ENCODE peak calls at places on chromosomes 5 and 9, in four cellular contexts. Y is HuH-7.5; R is activated CD8-positive, alpha-beta memory T cell treated with anti-CD3 and anti-CD28 coated beads for 48 hours; V is WTC11. I is an unnamed sample.

GRCh38 chr9:124613849-124614248 is 106.7 kb upstream of the NR5A1 start:
- DNase-seq in V (no peak), Y (no peak), R (no peak), I (no peak)

GRCh38 chr5:124952079-124952478 is 205.6 kb upstream of the ZNF608 start:
- DNase-seq in R (no peak), Y (no peak), V (no peak), I (no peak)

GRCh38 chr5:14202462-14202861 is 59.3 kb downstream of the TRIO start:
- DNase-seq in R (no peak), Y (no peak), V (no peak), I (peak; percentile 50)

GRCh38 chr9:85040806-85041575 is 371.5 kb downstream of the NTRK2 start:
- DNase-seq in R (no peak), V (no peak), Y (no peak), I (no peak)

GRCh38 chr9:4137234-4137633 is 162.6 kb downstream of the GLIS3 start:
- DNase-seq in R (no peak), V (no peak), Y (no peak), I (peak; percentile 95)

GRCh38 chr9:87194471-87194870 is 247.2 kb upstream of the GAS1 start:
- DNase-seq in R (no peak), Y (no peak), V (no peak), I (peak; percentile 71)

GRCh38 chr9:35162605-35163315 is 951 bp downstream of the UNC13B start:
- DNase-seq in V (no peak), R (no peak), Y (no peak), I (no peak)

GRCh38 chr5:125410501-125411162 is 664.2 kb upstream of the ZNF608 start:
- DNase-seq in V (no peak), Y (no peak), R (no peak), I (peak; percentile 59)

GRCh38 chr5:73617510-73618279 is 8.3 kb upstream of the ARHGEF28 start:
- DNase-seq in R (no peak), V (no peak), Y (no peak), I (peak; percentile 26)

GRCh38 chr9:131804826-131805225 is 65.0 kb upstream of the RAPGEF1 start:
- DNase-seq in V (no peak), R (no peak), Y (no peak), I (no peak)

GRCh38 chr9:98484218-98484617 is 224.5 kb downstream of the GABBR2 start:
- DNase-seq in R (no peak), Y (no peak), V (no peak), I (no peak)

GRCh38 chr5:110817437-110817836 is 78.6 kb downstream of the SLC25A46 start:
- DNase-seq in V (no peak), Y (no peak), R (no peak), I (peak; percentile 62)

GRCh38 chr5:111404270-111404769 is 108.0 kb downstream of the STARD4 start:
- DNase-seq in Y (peak; percentile 8), V (no peak), R (no peak), I (peak; percentile 60)

GRCh38 chr9:112581469-112582176 is 95.0 kb downstream of the KIAA1958 start:
- DNase-seq in V (no peak), Y (no peak), R (no peak), I (no peak)

GRCh38 chr5:9421823-9422354 is 124.0 kb downstream of the SEMA5A start:
- DNase-seq in Y (no peak), R (no peak), V (no peak), I (no peak)

GRCh38 chr5:84642795-84643194 is 258.1 kb upstream of the EDIL3 start:
- DNase-seq in R (no peak), Y (no peak), V (no peak), I (peak; percentile 46)

GRCh38 chr9:91312717-91313325 is 48.9 kb downstream of the AUH start:
- DNase-seq in R (no peak), Y (no peak), V (no peak), I (no peak)

GRCh38 chr9:82819260-82819659 is 243.7 kb downstream of the RASEF start:
- DNase-seq in Y (no peak), V (no peak), R (no peak), I (no peak)

GRCh38 chr9:78472111-78472510 is 175.2 kb downstream of the PSAT1 start:
- DNase-seq in Y (no peak), V (no peak), R (no peak), I (no peak)

GRCh38 chr5:176500511-176500910 is 36.7 kb downstream of the RNF44 start:
- DNase-seq in R (no peak), V (no peak), Y (no peak), I (no peak)

GRCh38 chr5:143219696-143220095 is 183.8 kb downstream of the NR3C1 start:
- DNase-seq in Y (no peak), V (no peak), R (no peak), I (no peak)

GRCh38 chr9:108551030-108551964 is 304.5 kb downstream of the ACTL7B start:
- DNase-seq in R (no peak), Y (no peak), V (no peak), I (no peak)

GRCh38 chr9:4548796-4549725 is 58.8 kb downstream of the SLC1A1 start:
- DNase-seq in V (peak; percentile 78), Y (no peak), R (no peak), I (peak; percentile 47)

GRCh38 chr5:172322028-172322965 is 38.7 kb upstream of the UBTD2 start:
- DNase-seq in R (no peak), Y (no peak), V (no peak), I (no peak)

GRCh38 chr5:62460578-62460983 is 48.0 kb downstream of the IPO11 start:
- DNase-seq in V (no peak), R (no peak), Y (peak; percentile 18), I (peak; percentile 63)

GRCh38 chr5:170348069-170348702 is 41.0 kb downstream of the KCNMB1 start:
- DNase-seq in Y (no peak), R (no peak), V (no peak), I (no peak)

GRCh38 chr5:8184455-8185063 is 315.6 kb downstream of the MTRR start:
- DNase-seq in Y (no peak), R (peak; percentile 3), V (peak; percentile 86), I (peak; percentile 45)

GRCh38 chr9:124593080-124594058 is 86.2 kb upstream of the NR5A1 start:
- DNase-seq in V (peak; percentile 31), R (no peak), Y (no peak), I (peak; percentile 37)

GRCh38 chr9:134861586-134862334 is 18.9 kb upstream of the FCN2 start:
- DNase-seq in R (no peak), V (no peak), Y (no peak), I (no peak)

GRCh38 chr9:6272229-6272597 is 56.0 kb upstream of the TPD52L3 start:
- DNase-seq in Y (peak; percentile 37), V (no peak), R (no peak), I (peak; percentile 96)

GRCh38 chr9:20604561-20604960 is 17.7 kb downstream of the MLLT3 start:
- DNase-seq in R (no peak), V (no peak), Y (no peak), I (peak; percentile 55)

GRCh38 chr5:40677456-40677855 is 2.3 kb upstream of the PTGER4 start:
- DNase-seq in R (no peak), V (no peak), Y (no peak), I (no peak)

GRCh38 chr9:132136151-132136892 is 25.5 kb upstream of the NTNG2 start:
- DNase-seq in R (no peak), V (no peak), Y (no peak), I (no peak)

I was measured in cardiac muscle cell.